ENCODE peak calls at places on chromosomes 3 and 15, in eight cellular contexts. O, Q, M, X, K, L, N and D are unnamed samples.
A peak's percentile ranks its signal among the peaks of the same experiment; 100 is the strongest.

GRCh38 chr15:100771745-100772144 is 107.9 kb upstream of the ALDH1A3 start:
- DNase-seq in O (no peak), Q (no peak), M (no peak), X (no peak), K (peak; percentile 44), L (no peak), N (no peak), D (no peak)

GRCh38 chr15:42404461-42405235 is 45.3 kb downstream of the CAPN3 start:
- DNase-seq in O (no peak), Q (no peak), M (no peak), X (no peak), K (no peak), L (no peak), N (no peak), D (no peak)

GRCh38 chr15:74060251-74060650 is 22.1 kb downstream of the GOLGA6A start:
- DNase-seq in O (no peak), Q (no peak), M (no peak), X (no peak), K (no peak), L (no peak), N (no peak), D (no peak)

GRCh38 chr3:69086133-69086722 is 1.5 kb downstream of the ARL6IP5 start:
- DNase-seq in O (peak; percentile 32), Q (peak; percentile 57), M (peak; percentile 82), X (peak; percentile 91), K (peak; percentile 95), L (peak; percentile 63), N (peak; percentile 51), D (peak; percentile 67)

GRCh38 chr3:4581905-4582611 is 88.9 kb downstream of the ITPR1 start:
- DNase-seq in O (no peak), Q (no peak), M (no peak), X (no peak), K (no peak), L (no peak), N (no peak), D (no peak)

GRCh38 chr3:124883766-124884473 is 3.2 kb downstream of the ITGB5 start:
- DNase-seq in O (peak; percentile 29), Q (no peak), M (no peak), X (no peak), K (no peak), L (no peak), N (no peak), D (no peak)

GRCh38 chr3:195873971-195874370 is 34.4 kb downstream of the TNK2 start:
- DNase-seq in O (no peak), Q (no peak), M (no peak), X (no peak), K (no peak), L (no peak), N (no peak), D (no peak)

GRCh38 chr3:59235221-59236012 is 185.6 kb upstream of the CFAP20DC start:
- DNase-seq in O (no peak), Q (no peak), M (peak; percentile 78), X (no peak), K (no peak), L (no peak), N (peak; percentile 14), D (no peak)

GRCh38 chr3:57126244-57126643 is 38.9 kb downstream of the IL17RD start:
- DNase-seq in O (no peak), Q (no peak), M (no peak), X (no peak), K (no peak), L (peak; percentile 43), N (no peak), D (no peak)

GRCh38 chr15:27165590-27165989 is 194.6 kb downstream of the GABRG3 start:
- DNase-seq in O (no peak), Q (no peak), M (no peak), X (no peak), K (no peak), L (no peak), N (no peak), D (no peak)

GRCh38 chr3:107143206-107143605 is 234.0 kb upstream of the CCDC54 start:
- DNase-seq in O (no peak), Q (no peak), M (no peak), X (no peak), K (no peak), L (no peak), N (no peak), D (no peak)

GRCh38 chr15:90059208-90059985 is 42.9 kb downstream of the IDH2 start:
- DNase-seq in O (no peak), Q (peak; percentile 46), M (peak; percentile 84), X (no peak), K (no peak), L (no peak), N (peak; percentile 35), D (no peak)

GRCh38 chr3:129305592-129306091 is 27.0 kb downstream of the HMCES start:
- DNase-seq in O (no peak), Q (no peak), M (no peak), X (peak; percentile 91), K (peak; percentile 93), L (peak; percentile 95), N (no peak), D (no peak)

GRCh38 chr3:43178891-43179366 is 73.0 kb upstream of the POMGNT2 start:
- DNase-seq in O (no peak), Q (no peak), M (no peak), X (peak; percentile 97), K (peak; percentile 33), L (no peak), N (no peak), D (peak; percentile 27)

GRCh38 chr3:193946945-193947344 is 189.0 kb upstream of the HES1 start:
- DNase-seq in O (no peak), Q (no peak), M (no peak), X (no peak), K (no peak), L (no peak), N (no peak), D (no peak)

GRCh38 chr15:90307661-90308060 is 42.2 kb downstream of the NGRN start:
- DNase-seq in O (no peak), Q (no peak), M (peak; percentile 39), X (no peak), K (no peak), L (no peak), N (no peak), D (no peak)

GRCh38 chr3:146634346-146634745 is 29.2 kb upstream of the PLSCR5 start:
- DNase-seq in O (no peak), Q (no peak), M (no peak), X (no peak), K (no peak), L (no peak), N (no peak), D (no peak)

GRCh38 chr15:58864602-58865419 is 68.7 kb downstream of the SLTM start:
- DNase-seq in O (peak; percentile 25), Q (no peak), M (no peak), X (no peak), K (peak; percentile 33), L (peak; percentile 13), N (no peak), D (no peak)